ENCODE peak calls at places on chromosome 16, in nine cellular contexts. One of them, this sample, is unnamed.

GRCh38 chr16:74720579-74720978 is 19.9 kb upstream of the MLKL start:
- DNase-seq in naive thymus-derived CD4-positive, alpha-beta T cell: no peak
- DNase-seq in kidney: no peak
- DNase-seq in left ventricle myocardium superior: no peak
- DNase-seq in CD8-positive, alpha-beta T cell: no peak
- DNase-seq in activated CD4-positive, alpha-beta memory T cell treated with anti-CD3 and anti-CD28 coated beads for 36 hours: no peak
- DNase-seq in D341Med: no peak
- DNase-seq in stimulated activated naive CD4-positive, alpha-beta T cell: no peak
- DNase-seq in HEK293T: no peak
- DNase-seq in this sample: no peak

GRCh38 chr16:81996664-81997529 is 14.4 kb downstream of the SDR42E1 start:
- DNase-seq in left ventricle myocardium superior: no peak
- DNase-seq in kidney: no peak
- DNase-seq in HEK293T: peak; percentile 26
- DNase-seq in D341Med: no peak
- DNase-seq in activated CD4-positive, alpha-beta memory T cell treated with anti-CD3 and anti-CD28 coated beads for 36 hours: no peak
- DNase-seq in stimulated activated naive CD4-positive, alpha-beta T cell: no peak
- DNase-seq in naive thymus-derived CD4-positive, alpha-beta T cell: no peak
- DNase-seq in CD8-positive, alpha-beta T cell: no peak
- DNase-seq in this sample: no peak

GRCh38 chr16:72362972-72363371 is 191.0 kb upstream of the PMFBP1 start:
- DNase-seq in activated CD4-positive, alpha-beta memory T cell treated with anti-CD3 and anti-CD28 coated beads for 36 hours: no peak
- DNase-seq in D341Med: no peak
- DNase-seq in CD8-positive, alpha-beta T cell: no peak
- DNase-seq in kidney: no peak
- DNase-seq in HEK293T: no peak
- DNase-seq in naive thymus-derived CD4-positive, alpha-beta T cell: no peak
- DNase-seq in stimulated activated naive CD4-positive, alpha-beta T cell: no peak
- DNase-seq in left ventricle myocardium superior: no peak
- DNase-seq in this sample: no peak

GRCh38 chr16:66604376-66605176 is at the start of gene CMTM3:
- DNase-seq in CD8-positive, alpha-beta T cell: peak; percentile 73
- DNase-seq in D341Med: peak; percentile 88
- DNase-seq in HEK293T: peak; percentile 82
- DNase-seq in kidney: peak; percentile 86
- DNase-seq in naive thymus-derived CD4-positive, alpha-beta T cell: peak; percentile 80
- DNase-seq in stimulated activated naive CD4-positive, alpha-beta T cell: peak; percentile 75
- DNase-seq in left ventricle myocardium superior: peak; percentile 85
- DNase-seq in activated CD4-positive, alpha-beta memory T cell treated with anti-CD3 and anti-CD28 coated beads for 36 hours: peak; percentile 80
- DNase-seq in this sample: peak; percentile 66

GRCh38 chr16:85288869-85289660 is 176.8 kb upstream of the CIBAR2 start:
- DNase-seq in CD8-positive, alpha-beta T cell: no peak
- DNase-seq in HEK293T: no peak
- DNase-seq in kidney: no peak
- DNase-seq in D341Med: no peak
- DNase-seq in naive thymus-derived CD4-positive, alpha-beta T cell: no peak
- DNase-seq in stimulated activated naive CD4-positive, alpha-beta T cell: no peak
- DNase-seq in activated CD4-positive, alpha-beta memory T cell treated with anti-CD3 and anti-CD28 coated beads for 36 hours: no peak
- DNase-seq in left ventricle myocardium superior: no peak
- DNase-seq in this sample: no peak

GRCh38 chr16:57062329-57062728 is 30.1 kb upstream of the CPNE2 start:
- DNase-seq in activated CD4-positive, alpha-beta memory T cell treated with anti-CD3 and anti-CD28 coated beads for 36 hours: no peak
- DNase-seq in kidney: no peak
- DNase-seq in left ventricle myocardium superior: no peak
- DNase-seq in naive thymus-derived CD4-positive, alpha-beta T cell: no peak
- DNase-seq in D341Med: no peak
- DNase-seq in stimulated activated naive CD4-positive, alpha-beta T cell: no peak
- DNase-seq in CD8-positive, alpha-beta T cell: no peak
- DNase-seq in HEK293T: no peak
- DNase-seq in this sample: no peak

GRCh38 chr16:57611184-57611583 is 17.2 kb upstream of the ADGRG1 start:
- DNase-seq in HEK293T: no peak
- DNase-seq in D341Med: no peak
- DNase-seq in naive thymus-derived CD4-positive, alpha-beta T cell: no peak
- DNase-seq in CD8-positive, alpha-beta T cell: no peak
- DNase-seq in left ventricle myocardium superior: no peak
- DNase-seq in stimulated activated naive CD4-positive, alpha-beta T cell: no peak
- DNase-seq in activated CD4-positive, alpha-beta memory T cell treated with anti-CD3 and anti-CD28 coated beads for 36 hours: no peak
- DNase-seq in kidney: no peak
- DNase-seq in this sample: no peak

GRCh38 chr16:66902648-66903543 is 15.8 kb downstream of the CDH16 start:
- DNase-seq in CD8-positive, alpha-beta T cell: no peak
- DNase-seq in D341Med: peak; percentile 69
- DNase-seq in HEK293T: no peak
- DNase-seq in kidney: peak; percentile 56
- DNase-seq in naive thymus-derived CD4-positive, alpha-beta T cell: no peak
- DNase-seq in left ventricle myocardium superior: peak; percentile 76
- DNase-seq in activated CD4-positive, alpha-beta memory T cell treated with anti-CD3 and anti-CD28 coated beads for 36 hours: no peak
- DNase-seq in stimulated activated naive CD4-positive, alpha-beta T cell: no peak
- DNase-seq in this sample: no peak

GRCh38 chr16:14669776-14670175 is 24.3 kb downstream of the PLA2G10 start:
- DNase-seq in D341Med: no peak
- DNase-seq in naive thymus-derived CD4-positive, alpha-beta T cell: no peak
- DNase-seq in HEK293T: no peak
- DNase-seq in stimulated activated naive CD4-positive, alpha-beta T cell: no peak
- DNase-seq in activated CD4-positive, alpha-beta memory T cell treated with anti-CD3 and anti-CD28 coated beads for 36 hours: peak; percentile 9
- DNase-seq in CD8-positive, alpha-beta T cell: no peak
- DNase-seq in left ventricle myocardium superior: no peak
- DNase-seq in kidney: peak; percentile 59
- DNase-seq in this sample: no peak

GRCh38 chr16:57623251-57624043 is 5.0 kb upstream of the ADGRG1 start:
- DNase-seq in D341Med: no peak
- DNase-seq in stimulated activated naive CD4-positive, alpha-beta T cell: no peak
- DNase-seq in HEK293T: no peak
- DNase-seq in naive thymus-derived CD4-positive, alpha-beta T cell: no peak
- DNase-seq in kidney: peak; percentile 91
- DNase-seq in left ventricle myocardium superior: peak; percentile 30
- DNase-seq in activated CD4-positive, alpha-beta memory T cell treated with anti-CD3 and anti-CD28 coated beads for 36 hours: no peak
- DNase-seq in CD8-positive, alpha-beta T cell: no peak
- DNase-seq in this sample: no peak

This sample was measured in naive B cell.